ENCODE peak calls at places on chromosomes 4 and X, in ten cellular contexts. One of them, this sample, is unnamed.
A peak's percentile ranks its signal among the peaks of the same experiment; 100 is the strongest.

GRCh38 chr4:28015996-28016395 is 1155.4 kb downstream of the STIM2 start:
- DNase-seq in right atrium auricular region: no peak
- DNase-seq in epithelial cell of esophagus: no peak
- DNase-seq in uterus: no peak
- DNase-seq in psoas muscle: no peak
- DNase-seq in fibroblast of lung: no peak
- DNase-seq in upper lobe of right lung: no peak
- DNase-seq in cardiac fibroblast: no peak
- DNase-seq in breast epithelium: no peak
- DNase-seq in thoracic aorta: no peak
- DNase-seq in this sample: no peak

GRCh38 chrX:40154229-40154852 is 56.6 kb upstream of the BCOR start:
- DNase-seq in upper lobe of right lung: no peak
- DNase-seq in psoas muscle: peak; percentile 74
- DNase-seq in thoracic aorta: no peak
- DNase-seq in epithelial cell of esophagus: no peak
- DNase-seq in fibroblast of lung: peak; percentile 53
- DNase-seq in cardiac fibroblast: no peak
- DNase-seq in uterus: peak; percentile 39
- DNase-seq in right atrium auricular region: no peak
- DNase-seq in breast epithelium: no peak
- DNase-seq in this sample: no peak

GRCh38 chr4:148415500-148415899 is 26.7 kb downstream of the NR3C2 start:
- DNase-seq in psoas muscle: no peak
- DNase-seq in fibroblast of lung: peak; percentile 32
- DNase-seq in upper lobe of right lung: no peak
- DNase-seq in cardiac fibroblast: peak; percentile 10
- DNase-seq in epithelial cell of esophagus: peak; percentile 10
- DNase-seq in breast epithelium: no peak
- DNase-seq in uterus: no peak
- DNase-seq in thoracic aorta: no peak
- DNase-seq in right atrium auricular region: no peak
- DNase-seq in this sample: no peak

GRCh38 chrX:148492057-148492456 is 8.4 kb upstream of the AFF2 start:
- DNase-seq in uterus: no peak
- DNase-seq in right atrium auricular region: no peak
- DNase-seq in upper lobe of right lung: no peak
- DNase-seq in thoracic aorta: no peak
- DNase-seq in epithelial cell of esophagus: no peak
- DNase-seq in cardiac fibroblast: no peak
- DNase-seq in fibroblast of lung: no peak
- DNase-seq in psoas muscle: no peak
- DNase-seq in breast epithelium: no peak
- DNase-seq in this sample: no peak

GRCh38 chrX:35289952-35290351 is 347.4 kb downstream of the FAM47B start:
- DNase-seq in fibroblast of lung: peak; percentile 0
- DNase-seq in breast epithelium: no peak
- DNase-seq in psoas muscle: no peak
- DNase-seq in uterus: no peak
- DNase-seq in upper lobe of right lung: no peak
- DNase-seq in epithelial cell of esophagus: peak; percentile 8
- DNase-seq in cardiac fibroblast: no peak
- DNase-seq in thoracic aorta: no peak
- DNase-seq in right atrium auricular region: no peak
- DNase-seq in this sample: no peak

GRCh38 chr4:61373901-61374611 is 173.9 kb downstream of the ADGRL3 start:
- DNase-seq in breast epithelium: no peak
- DNase-seq in upper lobe of right lung: no peak
- DNase-seq in uterus: no peak
- DNase-seq in thoracic aorta: no peak
- DNase-seq in cardiac fibroblast: peak; percentile 34
- DNase-seq in fibroblast of lung: peak; percentile 60
- DNase-seq in psoas muscle: no peak
- DNase-seq in epithelial cell of esophagus: peak; percentile 61
- DNase-seq in right atrium auricular region: no peak
- DNase-seq in this sample: no peak

GRCh38 chr4:162498168-162498567 is 334.4 kb upstream of the FSTL5 start:
- DNase-seq in cardiac fibroblast: no peak
- DNase-seq in right atrium auricular region: no peak
- DNase-seq in epithelial cell of esophagus: no peak
- DNase-seq in breast epithelium: no peak
- DNase-seq in upper lobe of right lung: no peak
- DNase-seq in psoas muscle: no peak
- DNase-seq in fibroblast of lung: no peak
- DNase-seq in thoracic aorta: no peak
- DNase-seq in uterus: no peak
- DNase-seq in this sample: no peak

GRCh38 chr4:158644755-158645154 is 26.9 kb downstream of the C4orf46 start:
- DNase-seq in thoracic aorta: no peak
- DNase-seq in breast epithelium: no peak
- DNase-seq in cardiac fibroblast: no peak
- DNase-seq in fibroblast of lung: no peak
- DNase-seq in psoas muscle: no peak
- DNase-seq in right atrium auricular region: no peak
- DNase-seq in epithelial cell of esophagus: no peak
- DNase-seq in upper lobe of right lung: no peak
- DNase-seq in uterus: no peak
- DNase-seq in this sample: no peak

DNA sequence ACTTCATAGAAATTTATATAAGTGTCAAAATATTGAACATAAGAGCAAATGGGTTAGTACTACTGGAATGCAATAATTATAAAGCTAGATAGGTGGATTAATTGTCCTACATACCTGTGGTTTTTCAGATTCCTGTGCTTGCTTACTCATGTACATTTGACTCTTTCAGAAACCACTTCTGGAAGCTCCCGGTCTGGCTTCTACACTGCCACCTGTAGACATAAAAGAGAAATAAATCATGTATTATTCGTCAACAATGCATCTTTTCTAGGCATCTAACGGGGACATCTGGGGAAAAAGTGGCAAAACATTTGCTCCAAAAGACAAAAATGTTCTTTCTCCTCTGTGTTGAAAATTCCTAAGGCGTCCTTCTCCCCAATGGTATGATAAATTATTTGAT is 648.6 kb upstream of the DIPK2B start:
- DNase-seq in fibroblast of lung: peak; percentile 83
- DNase-seq in psoas muscle: no peak
- DNase-seq in epithelial cell of esophagus: peak; percentile 83
- DNase-seq in upper lobe of right lung: no peak
- DNase-seq in cardiac fibroblast: peak; percentile 76
- DNase-seq in uterus: no peak
- DNase-seq in right atrium auricular region: no peak
- DNase-seq in thoracic aorta: no peak
- DNase-seq in breast epithelium: no peak
- DNase-seq in this sample: peak; percentile 84
- TF ChIP-seq CTCF in fibroblast of lung: peak; percentile 24
- TF ChIP-seq CTCF in psoas muscle: peak; percentile 21
- TF ChIP-seq CTCF in epithelial cell of esophagus: peak; percentile 40
- TF ChIP-seq CTCF in upper lobe of right lung: peak; percentile 29
- TF ChIP-seq CTCF in cardiac fibroblast: peak; percentile 34
- TF ChIP-seq CTCF in uterus: no peak
- TF ChIP-seq CTCF in right atrium auricular region: peak; percentile 42
- TF ChIP-seq CTCF in thoracic aorta: no peak
- TF ChIP-seq CTCF in breast epithelium: no peak
- TF ChIP-seq CTCF in this sample: peak; percentile 35

GRCh38 chr4:152668338-152668964 is 11.3 kb downstream of the TMEM154 start:
- DNase-seq in thoracic aorta: no peak
- DNase-seq in epithelial cell of esophagus: no peak
- DNase-seq in upper lobe of right lung: no peak
- DNase-seq in uterus: no peak
- DNase-seq in cardiac fibroblast: no peak
- DNase-seq in right atrium auricular region: no peak
- DNase-seq in breast epithelium: no peak
- DNase-seq in psoas muscle: no peak
- DNase-seq in fibroblast of lung: no peak
- DNase-seq in this sample: no peak

GRCh38 chr4:152665691-152666410 is 13.9 kb downstream of the TMEM154 start:
- DNase-seq in epithelial cell of esophagus: no peak
- DNase-seq in cardiac fibroblast: no peak
- DNase-seq in thoracic aorta: no peak
- DNase-seq in breast epithelium: no peak
- DNase-seq in uterus: no peak
- DNase-seq in upper lobe of right lung: no peak
- DNase-seq in fibroblast of lung: no peak
- DNase-seq in right atrium auricular region: no peak
- DNase-seq in psoas muscle: no peak
- DNase-seq in this sample: no peak

GRCh38 chr4:152663203-152664066 is 16.4 kb downstream of the TMEM154 start:
- DNase-seq in right atrium auricular region: no peak
- DNase-seq in uterus: no peak
- DNase-seq in fibroblast of lung: peak; percentile 61
- DNase-seq in epithelial cell of esophagus: no peak
- DNase-seq in thoracic aorta: no peak
- DNase-seq in breast epithelium: no peak
- DNase-seq in upper lobe of right lung: no peak
- DNase-seq in cardiac fibroblast: no peak
- DNase-seq in psoas muscle: no peak
- DNase-seq in this sample: no peak

GRCh38 chr4:152667781-152668180 is 12.0 kb downstream of the TMEM154 start:
- DNase-seq in epithelial cell of esophagus: no peak
- DNase-seq in upper lobe of right lung: no peak
- DNase-seq in breast epithelium: no peak
- DNase-seq in cardiac fibroblast: no peak
- DNase-seq in fibroblast of lung: no peak
- DNase-seq in right atrium auricular region: no peak
- DNase-seq in psoas muscle: no peak
- DNase-seq in thoracic aorta: no peak
- DNase-seq in uterus: no peak
- DNase-seq in this sample: no peak

DNA sequence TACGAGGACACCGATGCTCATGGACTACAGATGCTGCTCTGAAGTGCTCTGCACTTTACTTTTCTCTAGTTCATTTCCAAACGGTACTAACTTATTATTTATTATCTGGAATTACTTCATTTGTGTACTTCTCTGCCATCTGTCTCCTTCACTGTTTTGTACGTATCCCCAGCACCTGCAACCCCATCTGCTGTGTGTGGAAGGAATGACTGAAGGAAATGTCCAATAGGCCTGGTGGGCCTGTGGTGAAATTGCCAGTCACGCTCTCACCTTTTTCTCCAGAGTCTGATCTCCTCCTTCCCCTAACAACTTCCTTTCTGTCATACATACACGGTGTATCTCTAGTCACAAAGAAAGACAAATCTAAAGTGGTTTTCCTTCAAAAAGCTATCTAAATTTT is 12.9 kb downstream of the TMEM154 start:
- DNase-seq in fibroblast of lung: no peak
- DNase-seq in upper lobe of right lung: no peak
- DNase-seq in thoracic aorta: no peak
- DNase-seq in uterus: no peak
- DNase-seq in breast epithelium: no peak
- DNase-seq in right atrium auricular region: no peak
- DNase-seq in epithelial cell of esophagus: no peak
- DNase-seq in cardiac fibroblast: no peak
- DNase-seq in psoas muscle: no peak
- DNase-seq in this sample: no peak
- H3K4me3 ChIP-seq in fibroblast of lung: no peak overlapping the region
- H3K4me3 ChIP-seq in upper lobe of right lung: no peak overlapping the region
- H3K4me3 ChIP-seq in thoracic aorta: no peak overlapping the region
- H3K4me3 ChIP-seq in uterus: no peak overlapping the region
- H3K4me3 ChIP-seq in breast epithelium: no peak overlapping the region
- H3K4me3 ChIP-seq in right atrium auricular region: no peak overlapping the region
- H3K4me3 ChIP-seq in epithelial cell of esophagus: no peak overlapping the region
- H3K4me3 ChIP-seq in cardiac fibroblast: no peak overlapping the region
- H3K4me3 ChIP-seq in psoas muscle: no peak overlapping the region
- H3K4me3 ChIP-seq in this sample: no peak overlapping the region

DNA sequence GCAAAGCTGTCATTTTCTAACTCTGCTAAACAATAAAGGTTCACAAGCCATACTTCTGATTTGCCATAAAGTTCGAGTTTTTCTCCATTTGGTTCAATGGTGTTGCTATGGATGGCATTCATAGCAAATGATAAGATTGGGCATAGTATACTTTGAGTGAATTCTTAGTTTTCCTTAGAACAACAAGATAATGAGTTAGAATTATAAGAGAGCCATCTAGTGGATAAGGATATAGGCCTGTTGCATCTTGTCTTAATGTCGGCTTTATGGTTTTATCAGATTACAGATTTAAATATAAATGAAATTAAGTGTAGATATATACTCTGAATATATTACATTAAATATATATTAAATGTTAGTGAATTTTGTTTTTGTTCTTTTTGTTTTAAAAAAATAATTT is 644.6 kb downstream of the IL1RAPL1 start:
- DNase-seq in upper lobe of right lung: no peak
- DNase-seq in right atrium auricular region: no peak
- DNase-seq in epithelial cell of esophagus: peak; percentile 1
- DNase-seq in uterus: no peak
- DNase-seq in fibroblast of lung: peak; percentile 15
- DNase-seq in breast epithelium: no peak
- DNase-seq in thoracic aorta: no peak
- DNase-seq in psoas muscle: no peak
- DNase-seq in cardiac fibroblast: peak; percentile 26
- DNase-seq in this sample: no peak
- TF ChIP-seq CTCF in upper lobe of right lung: peak; percentile 5
- TF ChIP-seq CTCF in right atrium auricular region: peak; percentile 46
- TF ChIP-seq CTCF in epithelial cell of esophagus: peak; percentile 20
- TF ChIP-seq CTCF in uterus: no peak
- TF ChIP-seq CTCF in fibroblast of lung: peak; percentile 48
- TF ChIP-seq CTCF in breast epithelium: no peak
- TF ChIP-seq CTCF in thoracic aorta: no peak
- TF ChIP-seq CTCF in psoas muscle: peak; percentile 8
- TF ChIP-seq CTCF in cardiac fibroblast: peak; percentile 36
- TF ChIP-seq CTCF in this sample: no peak

GRCh38 chr4:36310793-36311192 is 29.4 kb downstream of the DTHD1 start:
- DNase-seq in breast epithelium: no peak
- DNase-seq in fibroblast of lung: no peak
- DNase-seq in upper lobe of right lung: no peak
- DNase-seq in uterus: no peak
- DNase-seq in right atrium auricular region: peak; percentile 60
- DNase-seq in psoas muscle: no peak
- DNase-seq in thoracic aorta: no peak
- DNase-seq in cardiac fibroblast: no peak
- DNase-seq in epithelial cell of esophagus: no peak
- DNase-seq in this sample: no peak

GRCh38 chr4:36312511-36312910 is 31.1 kb downstream of the DTHD1 start:
- DNase-seq in upper lobe of right lung: no peak
- DNase-seq in cardiac fibroblast: no peak
- DNase-seq in epithelial cell of esophagus: no peak
- DNase-seq in breast epithelium: no peak
- DNase-seq in psoas muscle: no peak
- DNase-seq in right atrium auricular region: no peak
- DNase-seq in fibroblast of lung: no peak
- DNase-seq in thoracic aorta: no peak
- DNase-seq in uterus: no peak
- DNase-seq in this sample: no peak

GRCh38 chr4:36313687-36314086 is 32.3 kb downstream of the DTHD1 start:
- DNase-seq in fibroblast of lung: no peak
- DNase-seq in uterus: no peak
- DNase-seq in right atrium auricular region: no peak
- DNase-seq in psoas muscle: no peak
- DNase-seq in breast epithelium: no peak
- DNase-seq in cardiac fibroblast: no peak
- DNase-seq in upper lobe of right lung: no peak
- DNase-seq in thoracic aorta: no peak
- DNase-seq in epithelial cell of esophagus: no peak
- DNase-seq in this sample: no peak

GRCh38 chr4:36308150-36308549 is 26.7 kb downstream of the DTHD1 start:
- DNase-seq in thoracic aorta: no peak
- DNase-seq in breast epithelium: no peak
- DNase-seq in psoas muscle: no peak
- DNase-seq in cardiac fibroblast: no peak
- DNase-seq in fibroblast of lung: no peak
- DNase-seq in upper lobe of right lung: no peak
- DNase-seq in right atrium auricular region: no peak
- DNase-seq in uterus: no peak
- DNase-seq in epithelial cell of esophagus: no peak
- DNase-seq in this sample: no peak

GRCh38 chr4:36310237-36310636 is 28.8 kb downstream of the DTHD1 start:
- DNase-seq in cardiac fibroblast: no peak
- DNase-seq in epithelial cell of esophagus: no peak
- DNase-seq in psoas muscle: no peak
- DNase-seq in right atrium auricular region: no peak
- DNase-seq in breast epithelium: no peak
- DNase-seq in uterus: no peak
- DNase-seq in upper lobe of right lung: no peak
- DNase-seq in fibroblast of lung: no peak
- DNase-seq in thoracic aorta: no peak
- DNase-seq in this sample: no peak
- H3K4me3 ChIP-seq in cardiac fibroblast: no peak overlapping the region
- H3K4me3 ChIP-seq in epithelial cell of esophagus: no peak overlapping the region
- H3K4me3 ChIP-seq in psoas muscle: no peak overlapping the region
- H3K4me3 ChIP-seq in right atrium auricular region: no peak overlapping the region
- H3K4me3 ChIP-seq in breast epithelium: no peak overlapping the region
- H3K4me3 ChIP-seq in uterus: no peak overlapping the region
- H3K4me3 ChIP-seq in upper lobe of right lung: no peak overlapping the region
- H3K4me3 ChIP-seq in fibroblast of lung: no peak overlapping the region
- H3K4me3 ChIP-seq in thoracic aorta: no peak overlapping the region
- H3K4me3 ChIP-seq in this sample: no peak overlapping the region